ENCODE peak calls at places on chromosomes 11 and 22, in ten cellular contexts. X is astrocyte of the hippocampus; I is stomach; W is cardiac fibroblast; T is naive thymus-derived CD4-positive, alpha-beta T cell; O is GM18507; R is HL-60; J is erythroblast; M is MCF 10A; V is body of pancreas. U is an unnamed sample.

GRCh38 chr11:67052891-67053290 is 3.8 kb upstream of the RHOD start:
- DNase-seq in X (no peak), I (no peak), W (no peak), T (no peak), O (no peak), R (no peak), J (no peak), M (no peak), V (no peak), U (no peak)

GRCh38 chr11:106087815-106088435 is 10.5 kb downstream of the AASDHPPT start:
- DNase-seq in X (peak), I (peak), W (peak), T (peak), O (no peak), R (no peak), J (peak), M (peak), V (peak), U (peak)

GRCh38 chr22:50317178-50317577 is 9.6 kb downstream of the DENND6B start:
- DNase-seq in X (no peak), I (no peak), W (no peak), T (no peak), O (no peak), R (no peak), J (no peak), M (no peak), V (no peak), U (no peak)

GRCh38 chr11:1733716-1734351 is 16.6 kb downstream of the IFITM10 start:
- DNase-seq in X (peak), I (no peak), W (no peak), T (no peak), O (no peak), R (no peak), J (no peak), M (no peak), V (no peak), U (no peak)

GRCh38 chr22:37043828-37044538 is 7.6 kb upstream of the KCTD17 start:
- DNase-seq in X (peak), I (peak), W (peak), T (peak), O (peak), R (peak), J (peak), M (peak), V (peak), U (peak)

GRCh38 chr11:116791002-116791812 is 472 bp downstream of the APOA5 start:
- DNase-seq in X (peak), I (peak), W (peak), T (peak), O (peak), R (peak), J (peak), M (peak), V (peak), U (peak)

GRCh38 chr11:84218318-84218717 is 932.2 kb upstream of the CCDC90B start:
- DNase-seq in X (no peak), I (no peak), W (no peak), T (no peak), O (no peak), R (no peak), J (no peak), M (no peak), V (no peak), U (no peak)

GRCh38 chr11:112507281-112507680 is 246.6 kb upstream of the PLET1 start:
- DNase-seq in X (no peak), I (no peak), W (no peak), T (no peak), O (no peak), R (no peak), J (no peak), M (no peak), V (no peak), U (no peak)

GRCh38 chr11:68673291-68673930 is 10.9 kb upstream of the GAL start:
- DNase-seq in X (peak), I (no peak), W (peak), T (no peak), O (no peak), R (no peak), J (no peak), M (no peak), V (no peak), U (no peak)

GRCh38 chr11:102347526-102348331 is 715 bp downstream of the BIRC2 start:
- DNase-seq in X (peak), I (no peak), W (peak), T (no peak), O (no peak), R (peak), J (peak), M (peak), V (peak), U (peak)

GRCh38 chr11:101553891-101554292 is 29.9 kb downstream of the TRPC6 start:
- DNase-seq in X (no peak), I (no peak), W (no peak), T (no peak), O (no peak), R (no peak), J (no peak), M (no peak), V (no peak), U (no peak)

GRCh38 chr11:1771700-1772099 is 8.0 kb upstream of the CTSD start:
- DNase-seq in X (no peak), I (peak), W (peak), T (no peak), O (no peak), R (peak), J (peak), M (peak), V (peak), U (no peak)

GRCh38 chr22:23131931-23132330 is 9.9 kb downstream of the RSPH14 start:
- DNase-seq in X (no peak), I (no peak), W (no peak), T (no peak), O (no peak), R (no peak), J (no peak), M (no peak), V (no peak), U (no peak)

GRCh38 chr11:79042824-79043223 is 398.0 kb downstream of the TENM4 start:
- DNase-seq in X (no peak), I (no peak), W (no peak), T (no peak), O (no peak), R (no peak), J (no peak), M (no peak), V (no peak), U (no peak)

GRCh38 chr22:47014946-47015345 is 252.5 kb downstream of the TBC1D22A start:
- DNase-seq in X (no peak), I (peak), W (no peak), T (no peak), O (no peak), R (no peak), J (no peak), M (no peak), V (no peak), U (no peak)

GRCh38 chr11:64250875-64251721 is at the start of gene PLCB3:
- DNase-seq in X (peak), I (peak), W (peak), T (peak), O (peak), R (no peak), J (peak), M (peak), V (peak), U (peak)

GRCh38 chr22:50625568-50626313 is 2.2 kb downstream of the ARSA start:
- DNase-seq in X (no peak), I (peak), W (no peak), T (no peak), O (no peak), R (no peak), J (peak), M (no peak), V (no peak), U (no peak)

GRCh38 chr11:85755285-85755684 is 55.7 kb downstream of the SYTL2 start:
- DNase-seq in X (no peak), I (no peak), W (no peak), T (no peak), O (no peak), R (no peak), J (no peak), M (no peak), V (no peak), U (no peak)

GRCh38 chr11:32911413-32911812 is 18.8 kb downstream of the QSER1 start:
- DNase-seq in X (no peak), I (no peak), W (no peak), T (no peak), O (no peak), R (no peak), J (peak), M (no peak), V (no peak), U (no peak)

GRCh38 chr11:877565-877964 is 33.0 kb downstream of the CHID1 start:
- DNase-seq in X (no peak), I (no peak), W (no peak), T (no peak), O (no peak), R (peak), J (peak), M (no peak), V (no peak), U (no peak)

GRCh38 chr11:26551186-26551801 is 20.8 kb downstream of the MUC15 start:
- DNase-seq in X (no peak), I (no peak), W (peak), T (no peak), O (no peak), R (no peak), J (no peak), M (no peak), V (no peak), U (no peak)

GRCh38 chr22:44538071-44538470 is 40.0 kb upstream of the RTL6 start:
- DNase-seq in X (no peak), I (no peak), W (peak), T (no peak), O (no peak), R (no peak), J (no peak), M (peak), V (no peak), U (no peak)

GRCh38 chr22:41636467-41636866 is 15.4 kb downstream of the XRCC6 start:
- DNase-seq in X (peak), I (no peak), W (peak), T (no peak), O (no peak), R (no peak), J (no peak), M (peak), V (no peak), U (no peak)

GRCh38 chr11:17778956-17779860 is 44.6 kb downstream of the KCNC1 start:
- DNase-seq in X (no peak), I (no peak), W (no peak), T (no peak), O (no peak), R (no peak), J (no peak), M (no peak), V (no peak), U (no peak)

GRCh38 chr11:69003301-69003865 is 9.7 kb downstream of the MRGPRF start:
- DNase-seq in X (no peak), I (no peak), W (no peak), T (no peak), O (no peak), R (no peak), J (no peak), M (no peak), V (no peak), U (no peak)

GRCh38 chr11:64762277-64762915 is 2.6 kb upstream of the PYGM start:
- DNase-seq in X (no peak), I (peak), W (no peak), T (no peak), O (no peak), R (no peak), J (no peak), M (no peak), V (no peak), U (peak)

GRCh38 chr11:44033856-44034255 is 13.9 kb upstream of the ACCSL start:
- DNase-seq in X (no peak), I (no peak), W (no peak), T (no peak), O (no peak), R (no peak), J (no peak), M (no peak), V (no peak), U (no peak)

GRCh38 chr11:64892411-64892831 is 14.0 kb upstream of the EHD1 start:
- DNase-seq in X (no peak), I (no peak), W (no peak), T (no peak), O (no peak), R (no peak), J (peak), M (no peak), V (no peak), U (no peak)

GRCh38 chr11:3674189-3674588 is 3.0 kb upstream of the CHRNA10 start:
- DNase-seq in X (peak), I (no peak), W (no peak), T (no peak), O (no peak), R (no peak), J (no peak), M (peak), V (no peak), U (no peak)

GRCh38 chr22:31650391-31650790 is 11.6 kb downstream of the PISD start:
- DNase-seq in X (peak), I (no peak), W (peak), T (no peak), O (no peak), R (no peak), J (no peak), M (peak), V (no peak), U (peak)

GRCh38 chr11:129695543-129696308 is 119.9 kb upstream of the TMEM45B start:
- DNase-seq in X (peak), I (peak), W (peak), T (peak), O (no peak), R (peak), J (peak), M (peak), V (peak), U (peak)

GRCh38 chr22:37462983-37463382 is 23.2 kb downstream of the MFNG start:
- DNase-seq in X (peak), I (no peak), W (peak), T (no peak), O (no peak), R (no peak), J (peak), M (peak), V (no peak), U (peak)

GRCh38 chr22:45204751-45205623 is 35.7 kb downstream of the KIAA0930 start:
- DNase-seq in X (no peak), I (no peak), W (no peak), T (no peak), O (no peak), R (no peak), J (no peak), M (no peak), V (no peak), U (peak)

GRCh38 chr11:35377262-35377661 is 42.1 kb downstream of the SLC1A2 start:
- DNase-seq in X (no peak), I (no peak), W (no peak), T (no peak), O (no peak), R (no peak), J (no peak), M (no peak), V (no peak), U (no peak)

GRCh38 chr22:37232140-37232998 is 11.7 kb downstream of the RAC2 start:
- DNase-seq in X (no peak), I (no peak), W (no peak), T (peak), O (no peak), R (no peak), J (no peak), M (no peak), V (no peak), U (no peak)

GRCh38 chr11:75350743-75351540 is 519 bp downstream of the ARRB1 start:
- DNase-seq in X (peak), I (peak), W (no peak), T (peak), O (no peak), R (peak), J (peak), M (no peak), V (peak), U (peak)

U was measured in left kidney.